ENCODE peak calls at places on chromosomes 3 and 15, in four cellular contexts. F is tibial artery; Y is effector memory CD4-positive, alpha-beta T cell; D is Peyer's patch. J is an unnamed sample.

GRCh38 chr3:20608054-20608738 is 422.2 kb upstream of the SGO1 start:
- DNase-seq in F (no peak), Y (no peak), D (no peak), J (no peak)

GRCh38 chr3:179450321-179450720 is 949 bp downstream of the GNB4 start:
- DNase-seq in F (no peak), Y (no peak), D (no peak), J (no peak)

GRCh38 chr3:62554264-62554799 is 181.0 kb upstream of the FEZF2 start:
- DNase-seq in F (no peak), Y (no peak), D (no peak), J (no peak)

GRCh38 chr15:60843482-60843881 is 364.5 kb upstream of the ICE2 start:
- DNase-seq in F (no peak), Y (no peak), D (no peak), J (no peak)

GRCh38 chr3:44048196-44048924 is 193.3 kb upstream of the TOPAZ1 start:
- DNase-seq in F (no peak), Y (no peak), D (no peak), J (no peak)

GRCh38 chr3:82000773-82001172 is 239.3 kb upstream of the GBE1 start:
- DNase-seq in F (no peak), Y (no peak), D (no peak), J (no peak)

GRCh38 chr3:106204160-106204868 is 335.5 kb upstream of the CBLB start:
- DNase-seq in F (no peak), Y (no peak), D (no peak), J (no peak)

GRCh38 chr3:87122766-87123165 is 104.3 kb upstream of the CHMP2B start:
- DNase-seq in F (no peak), Y (no peak), D (no peak), J (no peak)

GRCh38 chr3:43053291-43053690 is 52.6 kb downstream of the POMGNT2 start:
- DNase-seq in F (no peak), Y (no peak), D (no peak), J (no peak)

GRCh38 chr3:4568831-4569230 is 75.7 kb downstream of the ITPR1 start:
- DNase-seq in F (no peak), Y (no peak), D (no peak), J (no peak)

GRCh38 chr3:134044459-134044858 is 14.7 kb upstream of the SLCO2A1 start:
- DNase-seq in F (no peak), Y (no peak), D (no peak), J (no peak)

GRCh38 chr3:179473565-179473964 is 22.3 kb upstream of the GNB4 start:
- DNase-seq in F (no peak), Y (no peak), D (no peak), J (no peak)

GRCh38 chr15:95457520-95457919 is 873.0 kb upstream of the NR2F2 start:
- DNase-seq in F (no peak), Y (no peak), D (no peak), J (no peak)

GRCh38 chr3:47104259-47104658 is 59.7 kb downstream of the SETD2 start:
- DNase-seq in F (no peak), Y (no peak), D (no peak), J (no peak)

GRCh38 chr3:47109393-47109792 is 54.5 kb downstream of the SETD2 start:
- DNase-seq in F (no peak), Y (no peak), D (no peak), J (no peak)

GRCh38 chr3:47108546-47108945 is 55.4 kb downstream of the SETD2 start:
- DNase-seq in F (no peak), Y (no peak), D (no peak), J (no peak)

GRCh38 chr3:47098910-47099309 is 65.0 kb downstream of the SETD2 start:
- DNase-seq in F (no peak), Y (no peak), D (no peak), J (no peak)

GRCh38 chr3:47103619-47104018 is 60.3 kb downstream of the SETD2 start:
- DNase-seq in F (no peak), Y (no peak), D (no peak), J (no peak)
- H3K27ac ChIP-seq in F (no peak), Y (no peak), D (no peak), J (no peak)

GRCh38 chr15:40006003-40006402 is 33.0 kb downstream of the SRP14 start:
- DNase-seq in F (no peak), Y (no peak), D (no peak), J (no peak)
- H3K4me3 ChIP-seq in F (no peak), Y (no peak), D (no peak), J (no peak)

GRCh38 chr3:8445861-8446260 is 55.8 kb upstream of the LMCD1 start:
- DNase-seq in F (no peak), Y (no peak), D (no peak), J (no peak)
- H3K27ac ChIP-seq in F (peak), Y (no peak), D (no peak), J (no peak)

GRCh38 chr3:128805771-128806170 is 73.6 kb upstream of the ACAD9 start:
- DNase-seq in F (no peak), Y (no peak), D (no peak), J (no peak)

GRCh38 chr3:128801779-128802369 is 75.9 kb downstream of the RAB7A start:
- DNase-seq in F (no peak), Y (no peak), D (no peak), J (peak)

GRCh38 chr3:128804817-128805166 is 74.6 kb upstream of the ACAD9 start:
- DNase-seq in F (no peak), Y (no peak), D (no peak), J (no peak)

GRCh38 chr3:128803307-128803706 is 76.1 kb upstream of the ACAD9 start:
- DNase-seq in F (no peak), Y (no peak), D (no peak), J (no peak)

DNA sequence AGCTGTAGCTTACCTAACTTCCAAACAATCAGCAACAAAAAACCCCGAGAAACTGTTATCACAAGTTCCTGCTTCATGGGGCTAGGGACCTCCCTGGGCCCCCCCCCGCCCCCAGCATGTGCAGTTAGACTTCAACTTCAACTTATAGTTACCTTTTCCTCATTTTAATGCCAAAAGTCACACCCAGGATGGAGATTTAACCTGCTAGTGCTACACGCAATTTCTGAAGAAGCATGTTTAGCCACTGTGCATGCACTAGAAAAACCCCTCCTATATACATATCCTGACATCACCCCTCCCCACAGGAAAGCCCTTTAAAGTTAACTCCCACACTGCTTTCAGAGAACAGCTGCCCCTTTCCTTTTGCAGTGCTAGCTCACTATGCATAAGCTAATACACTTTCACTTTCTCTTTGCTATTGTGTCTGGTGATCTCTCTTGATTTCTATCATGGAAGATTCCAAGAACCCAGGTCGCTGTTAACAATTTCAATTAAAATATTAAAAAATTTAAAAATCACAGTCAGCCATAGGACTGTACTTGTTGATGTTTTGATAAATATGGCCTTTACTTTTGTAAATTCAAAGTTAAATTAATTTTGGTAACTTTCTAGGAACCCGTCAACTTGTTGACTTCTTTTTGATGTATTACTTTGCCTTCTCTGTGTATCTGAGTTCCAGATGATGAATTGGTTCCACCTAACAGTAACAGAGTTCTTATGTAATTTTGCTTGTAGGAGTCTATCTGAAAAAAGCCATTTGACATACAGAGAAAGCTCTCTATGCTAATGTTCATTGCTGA is 75.2 kb upstream of the ACAD9 start:
- DNase-seq in F (no peak), Y (peak), D (no peak), J (peak)
- H3K4me3 ChIP-seq in F (no peak), Y (peak), D (no peak), J (peak)

GRCh38 chr3:111862415-111862814 is 3.4 kb downstream of the PHLDB2 start:
- DNase-seq in F (no peak), Y (no peak), D (no peak), J (no peak)
- H3K27ac ChIP-seq in F (peak), Y (no peak), D (no peak), J (no peak)

GRCh38 chr3:14214764-14215163 is 36.1 kb downstream of the LSM3 start:
- DNase-seq in F (no peak), Y (no peak), D (peak), J (no peak)

GRCh38 chr3:14213066-14213774 is 34.6 kb downstream of the LSM3 start:
- DNase-seq in F (no peak), Y (no peak), D (no peak), J (no peak)

GRCh38 chr3:14218355-14218754 is 39.7 kb downstream of the LSM3 start:
- DNase-seq in F (no peak), Y (no peak), D (no peak), J (no peak)

GRCh38 chr3:14212032-14212431 is 33.4 kb downstream of the LSM3 start:
- DNase-seq in F (no peak), Y (no peak), D (no peak), J (no peak)

GRCh38 chr3:14216257-14217048 is 37.8 kb downstream of the LSM3 start:
- DNase-seq in F (no peak), Y (peak), D (no peak), J (peak)
- H3K4me3 ChIP-seq in F (peak), Y (peak), D (no peak), J (peak)

DNA sequence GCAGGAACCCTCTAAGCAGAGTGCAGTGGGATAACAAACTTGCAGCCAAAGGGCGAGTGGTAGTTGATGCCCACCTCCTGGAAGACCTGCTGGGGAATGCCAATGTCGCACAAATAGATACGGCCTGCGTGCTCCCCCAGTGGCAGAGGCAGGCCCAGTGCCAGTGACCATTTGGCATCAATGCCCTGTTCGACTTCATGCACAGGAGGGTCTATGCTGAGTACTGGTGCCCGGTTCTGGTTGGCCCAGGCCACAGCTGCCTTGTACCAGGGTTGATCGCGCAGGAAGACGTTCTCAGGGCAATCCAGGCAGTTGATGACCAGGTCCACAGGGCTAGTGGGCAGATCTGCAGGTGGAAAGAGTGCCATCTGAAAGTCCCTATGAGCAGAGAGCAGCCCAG is 17.0 kb downstream of the CLK3 start:
- DNase-seq in F (no peak), Y (no peak), D (no peak), J (no peak)
- H3K27ac ChIP-seq in F (no peak), Y (no peak), D (no peak), J (no peak)

DNA sequence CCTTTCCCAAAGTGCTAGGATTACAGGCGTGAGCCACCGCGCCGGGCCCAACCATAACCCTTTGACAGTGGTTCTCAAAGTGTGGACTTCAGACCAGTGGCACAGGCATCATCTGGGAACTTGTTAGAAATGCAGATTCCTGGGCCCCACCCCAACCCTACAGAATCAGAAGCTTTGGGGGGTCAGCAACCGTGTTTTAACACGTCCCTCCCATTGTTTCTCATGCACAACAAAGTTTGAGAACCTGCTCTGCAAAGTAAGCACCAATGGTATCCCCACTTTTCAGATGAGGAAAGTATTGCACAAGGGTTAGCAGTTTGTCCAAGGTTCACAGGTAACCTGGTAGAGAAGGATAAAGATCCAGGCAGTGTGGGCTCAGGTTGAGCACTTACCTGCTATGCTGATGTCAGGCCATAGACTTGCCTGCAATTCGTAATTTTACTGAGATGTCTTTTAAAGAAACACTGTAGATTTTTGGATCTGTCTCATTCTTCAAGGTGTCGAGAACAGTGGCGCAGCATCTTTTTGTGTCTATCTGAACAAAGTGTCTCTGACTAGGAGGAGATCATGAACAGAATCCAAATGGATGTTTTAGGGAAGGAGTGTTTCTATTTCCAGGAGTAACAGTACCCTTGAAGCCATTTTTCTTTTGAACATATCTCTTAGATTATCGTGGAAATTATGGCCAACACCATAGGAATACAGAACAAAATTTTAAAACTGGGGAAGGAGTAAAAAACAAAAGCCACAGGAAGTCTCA is 2.5 kb downstream of the GXYLT2 start:
- DNase-seq in F (no peak), Y (no peak), D (no peak), J (no peak)
- H3K4me3 ChIP-seq in F (no peak), Y (no peak), D (no peak), J (no peak)

DNA sequence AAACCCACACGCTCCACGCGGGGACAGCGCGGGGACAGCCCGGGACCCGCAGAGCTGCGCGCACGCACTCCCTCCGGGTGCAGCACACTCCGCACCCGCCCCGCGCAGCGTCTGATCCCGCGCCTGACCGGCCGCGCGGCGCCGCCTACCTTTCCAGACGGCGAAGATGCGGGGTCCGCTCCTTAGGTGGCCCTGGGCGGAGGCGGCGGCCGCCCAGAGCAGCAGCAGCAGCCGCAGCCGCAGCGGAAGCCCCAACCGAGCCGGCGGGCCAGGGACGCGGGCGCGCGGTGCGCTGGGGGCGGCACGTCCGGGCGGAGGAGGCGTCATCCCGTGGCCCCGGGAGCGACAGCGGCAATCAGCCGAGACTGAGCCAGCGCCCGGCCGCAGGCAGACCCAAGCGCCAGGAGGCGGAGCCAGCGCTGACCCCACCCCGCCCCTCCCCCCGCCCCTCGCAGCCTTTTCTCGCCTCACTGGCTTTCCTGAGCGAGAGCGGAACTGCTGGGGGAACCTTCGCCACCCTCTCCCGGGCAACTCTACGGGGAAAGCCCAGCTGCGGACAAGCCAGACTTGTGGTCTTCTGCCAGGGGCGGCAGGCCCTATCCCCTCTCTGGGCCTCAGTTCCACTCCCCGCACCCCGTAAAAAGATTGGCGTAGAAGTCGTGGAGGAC is at the start of gene SEMA7A:
- DNase-seq in F (peak), Y (peak), D (peak), J (peak)
- H3K27ac ChIP-seq in F (peak), Y (no peak), D (peak), J (peak)

DNA sequence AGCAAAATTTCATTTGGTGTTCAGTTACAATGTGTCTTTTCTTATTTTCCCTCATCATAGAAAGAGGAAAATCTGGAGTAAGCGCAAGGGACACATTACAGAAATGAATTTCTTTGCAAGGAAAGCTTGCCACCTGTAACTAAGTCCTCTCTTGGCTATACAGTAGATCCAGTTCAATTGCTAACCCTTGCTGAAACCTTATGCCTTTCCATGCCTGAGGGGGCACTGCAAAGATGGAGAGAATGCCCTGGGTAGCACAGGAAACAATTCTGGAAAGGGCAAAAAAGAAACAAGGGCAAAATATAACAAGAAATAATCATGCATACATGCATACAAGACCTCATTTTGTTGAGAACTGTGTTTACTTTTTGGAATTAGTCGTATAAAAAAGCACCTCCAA is 4.3 kb downstream of the CADM2 start:
- DNase-seq in F (no peak), Y (no peak), D (no peak), J (no peak)
- H3K4me3 ChIP-seq in F (no peak), Y (no peak), D (no peak), J (no peak)